ENCODE peak calls at places on chromosomes 1 and 21, in eight cellular contexts. Z is endothelial cell, U is GM12891, G is NCI-H1092 treated with DMSO at 0.1 percent for 48 hours, M is A172, V is fibroblast of pulmonary artery, J is anterior cingulate cortex, C is bronchial epithelial cell. H is an unnamed sample.

GRCh38 chr1:3995141-3995780 is 95.2 kb upstream of the C1orf174 start:
- DNase-seq in U (no peak), J (no peak), C (no peak), V (no peak), M (no peak), Z (no peak), G (no peak), H (no peak)

GRCh38 chr1:212860713-212861581 is 2.9 kb downstream of the FLVCR1 start:
- DNase-seq in G (peak; percentile 37), Z (no peak), C (no peak), M (peak; percentile 21), U (no peak), J (no peak), V (peak; percentile 7), H (no peak)

GRCh38 chr1:227785812-227786608 is 29.5 kb upstream of the PRSS38 start:
- DNase-seq in C (no peak), U (peak; percentile 2), Z (no peak), J (no peak), V (no peak), G (no peak), M (no peak), H (no peak)

GRCh38 chr1:24136956-24137539 is 5.9 kb downstream of the IL22RA1 start:
- DNase-seq in C (no peak), G (no peak), V (no peak), Z (no peak), J (no peak), U (no peak), M (no peak), H (no peak)

GRCh38 chr21:31450971-31451370 is 106.9 kb upstream of the TIAM1 start:
- DNase-seq in Z (no peak), V (no peak), M (peak; percentile 23), U (no peak), J (no peak), G (no peak), C (no peak), H (no peak)

GRCh38 chr1:35029756-35030155 is 2.0 kb downstream of the ZMYM6 start:
- DNase-seq in U (no peak), Z (no peak), C (no peak), M (no peak), V (peak; percentile 25), J (no peak), G (no peak), H (no peak)

GRCh38 chr1:9165396-9165795 is 36.5 kb upstream of the GPR157 start:
- DNase-seq in Z (no peak), J (no peak), V (no peak), M (no peak), U (no peak), C (no peak), G (no peak), H (no peak)

GRCh38 chr1:109769335-109770078 is 5.8 kb upstream of the EPS8L3 start:
- DNase-seq in U (no peak), C (peak; percentile 73), M (peak; percentile 78), V (peak; percentile 65), G (no peak), J (no peak), Z (no peak), H (no peak)

GRCh38 chr1:90344963-90345730 is 350.2 kb downstream of the ZNF326 start:
- DNase-seq in M (no peak), V (no peak), J (no peak), G (no peak), C (peak; percentile 27), Z (no peak), U (no peak), H (no peak)